ENCODE peak calls at places on chromosomes 4 and X, in five cellular contexts. M is HCT116, V is GM12878, N is HepG2, H is K562. B is an unnamed sample.

GRCh38 chr4:56215901-56216300 is 171.4 kb downstream of the AASDH start:
- DNase-seq in M (peak), V (no peak), N (no peak), H (no peak), B (no peak)

GRCh38 chrX:18983711-18984380 is at the start of gene PHKA2:
- DNase-seq in M (no peak), V (no peak), N (peak), H (peak), B (peak)

GRCh38 chrX:17744896-17745523 is 7.7 kb downstream of the SCML1 start:
- DNase-seq in M (no peak), V (no peak), N (peak), H (no peak), B (no peak)

GRCh38 chrX:45714864-45715263 is 514.2 kb upstream of the DIPK2B start:
- DNase-seq in M (peak), V (peak), N (no peak), H (no peak), B (no peak)

GRCh38 chr4:73978886-73979285 is 2.9 kb downstream of the PF4 start:
- DNase-seq in M (no peak), V (no peak), N (no peak), H (no peak), B (no peak)

GRCh38 chr4:23567338-23567737 is 322.5 kb downstream of the PPARGC1A start:
- DNase-seq in M (no peak), V (no peak), N (no peak), H (no peak), B (no peak)

GRCh38 chr4:127141857-127142256 is 490.9 kb upstream of the INTU start:
- DNase-seq in M (no peak), V (no peak), N (no peak), H (no peak), B (no peak)

GRCh38 chr4:81626851-81627250 is 155.1 kb upstream of the RASGEF1B start:
- DNase-seq in M (no peak), V (no peak), N (no peak), H (no peak), B (no peak)

GRCh38 chrX:10983526-10983925 is 127.6 kb upstream of the HCCS start:
- DNase-seq in M (no peak), V (no peak), N (peak), H (no peak), B (no peak)

GRCh38 chrX:103913356-103914020 is 48.9 kb upstream of the TMSB15B start:
- DNase-seq in M (no peak), V (no peak), N (no peak), H (no peak), B (no peak)

GRCh38 chr4:156762851-156763250 is 208.7 kb downstream of the PDGFC start:
- DNase-seq in M (no peak), V (no peak), N (no peak), H (no peak), B (no peak)

GRCh38 chrX:123993904-123994635 is 32.6 kb downstream of the STAG2 start:
- DNase-seq in M (no peak), V (no peak), N (no peak), H (no peak), B (no peak)

GRCh38 chrX:130523460-130524394 is 121.9 kb downstream of the RBMX2 start:
- DNase-seq in M (no peak), V (no peak), N (no peak), H (peak), B (no peak)

GRCh38 chrX:44873415-44874270 is 655 bp downstream of the KDM6A start:
- DNase-seq in M (no peak), V (no peak), N (no peak), H (peak), B (no peak)

GRCh38 chr4:88109123-88109864 is 49.1 kb downstream of the ABCG2 start:
- DNase-seq in M (no peak), V (no peak), N (peak), H (no peak), B (no peak)

GRCh38 chrX:48022740-48023139 is 16.0 kb downstream of the SPACA5 start:
- DNase-seq in M (no peak), V (no peak), N (no peak), H (no peak), B (no peak)

GRCh38 chrX:130669233-130669632 is 233.8 kb downstream of the ENOX2 start:
- DNase-seq in M (no peak), V (no peak), N (no peak), H (no peak), B (no peak)

GRCh38 chrX:151396042-151396826 is 772 bp upstream of the VMA21 start:
- DNase-seq in M (no peak), V (peak), N (peak), H (no peak), B (peak)

GRCh38 chr4:124234771-124235170 is 477.8 kb downstream of the ANKRD50 start:
- DNase-seq in M (no peak), V (no peak), N (no peak), H (no peak), B (no peak)

GRCh38 chrX:144916785-144917184 is 330.5 kb upstream of the SPANXN1 start:
- DNase-seq in M (no peak), V (no peak), N (no peak), H (no peak), B (no peak)

GRCh38 chr4:54015421-54016065 is 48.9 kb downstream of the CHIC2 start:
- DNase-seq in M (no peak), V (no peak), N (no peak), H (no peak), B (no peak)
- TF ChIP-seq JUND in M (no peak), V (no peak), N (no peak), H (no peak), B (no peak)

GRCh38 chr4:51842167-51842553 is 793 bp upstream of the DCUN1D4 start:
- DNase-seq in M (no peak), V (no peak), N (no peak), H (no peak), B (no peak)

GRCh38 chr4:51842554-51843308 is at the start of gene DCUN1D4:
- DNase-seq in M (peak), V (peak), N (peak), H (peak), B (peak)

GRCh38 chr4:51845055-51845426 is 2.1 kb downstream of the DCUN1D4 start:
- DNase-seq in M (no peak), V (peak), N (no peak), H (no peak), B (no peak)

GRCh38 chr4:51844157-51845054 is 1.5 kb downstream of the DCUN1D4 start:
- DNase-seq in M (peak), V (peak), N (peak), H (peak), B (peak)

DNA sequence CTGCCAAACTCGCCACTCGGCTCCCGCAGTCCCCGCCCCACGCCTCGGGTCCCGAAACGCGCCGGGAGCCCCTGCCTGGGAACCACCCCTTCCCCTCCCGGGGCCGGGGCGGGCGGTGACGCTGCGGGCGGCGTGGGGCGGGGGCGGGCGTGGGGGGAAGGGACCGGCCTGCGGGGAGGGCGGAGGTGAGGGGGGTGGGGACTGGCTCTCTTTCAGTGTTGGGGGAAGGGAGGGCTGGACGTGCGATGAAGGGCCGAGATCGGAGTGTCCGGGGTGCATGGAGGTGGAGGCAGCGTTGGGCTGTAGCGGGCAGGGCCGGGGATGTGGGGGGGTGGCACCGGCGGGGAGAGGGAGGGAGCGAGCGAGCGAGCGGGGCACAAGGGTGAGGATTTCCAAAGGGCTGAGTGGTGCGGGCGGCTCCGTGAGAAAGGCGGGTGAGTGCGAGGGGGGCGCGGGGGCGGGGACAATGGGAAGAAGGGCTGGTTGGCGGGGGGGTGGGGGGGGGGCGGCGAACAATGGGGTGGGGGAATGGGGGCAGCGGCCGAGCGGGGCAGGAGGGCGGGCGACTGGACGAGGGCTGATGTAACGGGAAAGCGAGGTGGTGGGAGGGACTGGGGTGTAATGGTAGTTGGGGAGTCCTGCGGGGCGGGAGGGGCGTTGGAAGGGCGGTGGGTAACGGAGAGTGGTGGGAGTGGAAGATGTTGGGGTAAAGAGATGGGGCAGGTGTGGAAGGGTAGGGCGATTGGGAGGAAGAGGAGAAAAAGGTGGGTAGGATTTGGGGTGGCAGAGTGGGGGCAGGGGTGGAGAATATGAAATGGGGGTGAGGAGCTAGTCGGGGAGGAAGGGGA is 580 bp downstream of the DCUN1D4 start:
- DNase-seq in M (no peak), V (no peak), N (peak), H (peak), B (peak)
- TF ChIP-seq JUND in M (no peak), V (no peak), N (no peak), H (no peak), B (no peak)

DNA sequence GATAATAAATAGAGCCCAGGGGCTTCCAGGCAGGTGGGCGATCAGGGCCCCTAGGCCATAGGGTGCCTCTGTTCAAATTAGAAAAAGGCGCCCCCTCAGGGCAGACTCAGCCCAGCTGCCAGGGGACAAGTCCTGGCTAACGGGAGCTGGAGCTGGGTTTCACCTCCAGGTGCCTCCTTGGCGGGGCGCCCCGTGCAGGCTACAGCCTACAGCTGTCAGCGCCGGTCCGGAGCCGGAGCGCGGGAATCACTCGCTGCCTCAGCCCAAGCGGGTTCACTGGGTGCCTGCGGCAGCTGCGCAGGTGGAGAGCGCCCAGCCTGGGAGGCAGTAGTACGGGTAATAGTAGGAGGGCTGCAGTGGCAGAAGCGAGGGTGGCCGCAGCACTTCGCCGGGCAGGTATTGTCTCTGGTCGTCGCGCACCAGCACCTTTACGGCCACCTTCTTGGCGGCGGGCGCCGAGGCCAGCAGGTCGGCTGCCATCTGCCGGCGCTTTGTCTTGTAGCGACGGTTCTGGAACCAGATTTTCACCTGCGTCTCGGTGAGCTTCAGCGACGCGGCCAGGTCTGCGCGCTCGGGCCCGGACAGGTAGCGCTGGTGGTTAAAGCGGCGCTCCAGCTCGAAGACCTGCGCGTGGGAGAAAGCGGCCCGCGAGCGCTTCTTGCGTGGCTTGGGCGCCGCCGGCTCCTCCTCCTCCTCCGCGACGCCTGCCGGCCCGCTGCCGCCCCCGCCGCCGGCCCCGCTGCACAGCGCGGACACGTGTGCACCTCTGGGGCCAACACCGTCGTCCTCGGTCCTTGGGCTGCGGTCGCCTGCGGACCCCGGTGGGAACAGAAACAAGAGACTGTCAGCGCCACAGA is 2.4 kb downstream of the NKX3-2 start:
- DNase-seq in M (no peak), V (no peak), N (no peak), H (no peak), B (no peak)
- TF ChIP-seq JUND in M (no peak), V (no peak), N (no peak), H (no peak), B (no peak)

DNA sequence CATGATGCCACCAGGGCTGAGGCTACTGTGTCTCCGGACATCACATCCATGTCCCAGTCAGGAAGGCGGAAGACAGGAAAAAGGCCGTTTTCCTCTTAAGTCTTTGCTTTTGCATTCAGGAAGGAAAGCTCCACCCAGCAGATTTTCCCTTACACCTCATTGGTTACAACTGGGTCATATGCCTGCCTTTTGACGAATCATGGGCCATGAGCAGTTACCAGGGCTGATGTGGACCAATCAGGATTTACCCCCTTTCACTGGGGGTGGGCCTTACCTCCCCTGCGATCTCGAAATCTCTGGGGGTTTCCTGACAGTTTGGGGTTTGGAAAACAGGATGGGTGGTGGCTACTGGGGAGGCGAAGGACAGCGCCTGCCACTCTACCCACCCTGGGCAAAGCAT is 52.5 kb upstream of the GRPEL1 start:
- DNase-seq in M (peak), V (no peak), N (no peak), H (peak), B (peak)
- TF ChIP-seq JUND in M (no peak), V (no peak), N (no peak), H (no peak), B (no peak)

B was measured in T47D.